ENCODE peak calls at places on chromosomes 13 and 19, in five cellular contexts. A is adrenal gland, G is IMR-90, D is A549, E is pancreas. Y is an unnamed sample.

GRCh38 chr19:47414469-47414868 is 4.9 kb downstream of the MEIS3 start:
- DNase-seq in G (no peak), E (no peak), A (peak; percentile 37), D (peak; percentile 82), Y (no peak)

GRCh38 chr19:40605201-40605971 is 4.2 kb downstream of the LTBP4 start:
- DNase-seq in G (peak; percentile 31), A (peak; percentile 65), E (peak; percentile 82), D (peak; percentile 96), Y (peak; percentile 40)

GRCh38 chr13:44854264-44855060 is 134.8 kb downstream of the NUFIP1 start:
- DNase-seq in A (no peak), G (peak; percentile 11), D (no peak), E (peak; percentile 67), Y (no peak)

GRCh38 chr13:25738342-25738771 is 313.5 kb downstream of the SHISA2 start:
- DNase-seq in D (no peak), E (no peak), A (peak; percentile 23), G (no peak), Y (peak; percentile 19)

GRCh38 chr19:33444238-33444992 is 70.9 kb downstream of the CEBPG start:
- DNase-seq in G (no peak), E (no peak), D (no peak), A (peak; percentile 8), Y (no peak)

GRCh38 chr19:38183227-38183914 is 40.7 kb downstream of the DPF1 start:
- DNase-seq in G (no peak), E (no peak), A (peak; percentile 43), D (no peak), Y (peak; percentile 20)

GRCh38 chr19:42295831-42296525 is 6.0 kb upstream of the PRR19 start:
- DNase-seq in G (peak; percentile 41), D (peak; percentile 86), E (peak; percentile 75), A (peak; percentile 82), Y (peak; percentile 58)

GRCh38 chr13:35162420-35162819 is 220.3 kb downstream of the NBEA start:
- DNase-seq in E (no peak), G (no peak), D (no peak), A (no peak), Y (no peak)

GRCh38 chr19:43553656-43554055 is 20.7 kb downstream of the ZNF575 start:
- DNase-seq in D (no peak), E (no peak), A (no peak), G (no peak), Y (no peak)

GRCh38 chr13:35765387-35765786 is 288.9 kb upstream of the MAB21L1 start:
- DNase-seq in E (no peak), D (no peak), G (no peak), A (no peak), Y (no peak)

GRCh38 chr13:76667551-76667950 is 218.7 kb downstream of the KCTD12 start:
- DNase-seq in G (peak; percentile 77), D (peak; percentile 13), E (no peak), A (no peak), Y (peak; percentile 92)
- TF ChIP-seq CTCF in G (peak; percentile 82), D (no peak), E (no peak), A (no peak), Y (peak; percentile 61)

GRCh38 chr13:106690779-106691178 is 122.8 kb upstream of the ARGLU1 start:
- DNase-seq in D (no peak), A (peak; percentile 43), E (no peak), G (no peak), Y (no peak)

GRCh38 chr13:106689906-106690305 is 122.0 kb upstream of the ARGLU1 start:
- DNase-seq in D (no peak), E (no peak), A (no peak), G (no peak), Y (no peak)

GRCh38 chr13:106691251-106691650 is 123.3 kb upstream of the ARGLU1 start:
- DNase-seq in E (no peak), G (no peak), D (no peak), A (no peak), Y (no peak)

GRCh38 chr13:106688940-106689339 is 121.0 kb upstream of the ARGLU1 start:
- DNase-seq in A (no peak), D (no peak), G (no peak), E (no peak), Y (no peak)

GRCh38 chr13:106691861-106692260 is 123.9 kb upstream of the ARGLU1 start:
- DNase-seq in E (no peak), A (no peak), G (no peak), D (no peak), Y (no peak)
- H3K4me3 ChIP-seq in E (no peak overlapping the region), A (no peak overlapping the region), G (no peak overlapping the region), D (no peak overlapping the region), Y (no peak overlapping the region)

GRCh38 chr13:21556051-21556450 is 47.9 kb downstream of the MICU2 start:
- DNase-seq in E (no peak), G (no peak), D (no peak), A (no peak), Y (no peak)

DNA sequence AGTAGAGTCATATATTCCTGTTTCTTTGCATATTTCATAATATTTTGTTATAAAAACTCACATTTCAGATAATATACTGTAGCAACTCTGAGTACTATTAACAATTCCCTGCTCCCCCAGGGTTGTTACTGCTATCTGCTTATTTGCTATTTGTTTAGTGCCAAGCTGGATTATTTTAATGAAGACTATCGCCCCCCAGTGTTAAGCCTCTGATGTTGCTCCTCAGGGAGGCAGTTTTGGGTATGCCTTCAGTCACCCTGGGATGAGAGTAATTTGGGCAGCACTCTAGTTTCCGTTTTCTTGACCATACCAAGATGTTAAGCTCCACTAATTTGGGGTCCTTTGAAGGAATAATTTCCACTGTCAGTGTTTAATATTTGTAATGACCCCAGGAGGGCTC is 46.0 kb downstream of the MICU2 start:
- DNase-seq in E (no peak), A (no peak), G (no peak), D (peak; percentile 25), Y (no peak)
- TF ChIP-seq CTCF in E (no peak), A (no peak), G (peak; percentile 31), D (peak; percentile 25), Y (peak; percentile 35)

DNA sequence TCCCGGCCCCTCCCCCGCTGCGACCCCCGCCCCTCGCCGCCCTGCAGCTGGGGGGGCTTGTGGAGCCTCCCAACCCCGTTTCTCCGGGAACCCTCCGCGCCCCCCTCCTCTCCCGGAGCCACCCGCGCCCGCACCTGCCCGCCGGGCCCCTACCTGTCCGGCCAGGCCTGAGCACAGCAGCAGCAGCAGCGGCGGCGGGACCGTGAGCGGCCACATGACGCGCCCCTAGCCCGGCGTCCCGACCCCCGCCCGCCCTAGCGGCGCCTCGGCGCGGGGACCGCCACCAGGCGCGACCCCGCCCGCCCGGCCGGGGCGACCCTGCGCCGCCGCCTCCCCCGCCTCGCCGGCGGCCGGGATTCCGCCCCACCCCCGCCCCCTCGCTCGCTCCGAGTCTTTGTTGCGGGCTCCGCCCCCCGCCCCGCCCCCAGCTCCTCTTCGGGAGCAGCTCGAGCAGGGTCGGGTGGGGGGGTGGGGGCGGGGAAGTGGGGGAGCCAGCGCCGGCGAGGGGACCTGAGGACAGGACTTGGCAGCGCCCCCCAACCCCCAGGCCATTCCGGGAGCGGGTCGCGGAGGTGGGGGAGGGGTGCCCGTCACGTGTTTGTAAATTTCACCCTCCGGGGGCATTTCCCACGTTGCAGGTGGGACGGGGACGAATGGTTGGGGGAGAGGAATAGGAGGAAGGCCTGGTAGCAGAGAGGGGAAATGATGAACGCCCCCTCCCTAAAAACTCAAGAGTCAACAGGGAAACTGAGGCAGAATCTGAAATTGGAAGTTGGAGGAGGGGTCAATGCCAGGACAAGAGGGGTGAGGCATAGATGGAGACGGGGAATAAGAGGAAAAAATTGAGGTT is at the start of gene OLFM2:
- DNase-seq in G (no peak), E (peak; percentile 30), A (no peak), D (no peak), Y (no peak)
- H3K4me3 ChIP-seq in G (peak within 1 kb of the TSS; percentile 42), E (peak within 1 kb of the TSS; percentile 41), A (no peak within 1 kb of the TSS), D (peak within 1 kb of the TSS; percentile 56), Y (no peak within 1 kb of the TSS)

GRCh38 chr19:8145969-8146368 is 3.4 kb downstream of the FBN3 start:
- DNase-seq in G (no peak), E (peak; percentile 66), D (peak; percentile 37), A (no peak), Y (no peak)
- TF ChIP-seq CTCF in G (no peak), E (peak; percentile 9), D (no peak), A (no peak), Y (no peak)

GRCh38 chr19:6076291-6076665 is 34.0 kb downstream of the RFX2 start:
- DNase-seq in A (no peak), E (no peak), D (no peak), G (no peak), Y (no peak)

GRCh38 chr19:6074709-6075403 is 35.4 kb downstream of the RFX2 start:
- DNase-seq in A (no peak), D (no peak), G (no peak), E (no peak), Y (no peak)

GRCh38 chr19:6073858-6074708 is 36.2 kb downstream of the RFX2 start:
- DNase-seq in D (no peak), A (no peak), E (no peak), G (no peak), Y (no peak)

GRCh38 chr19:6078068-6078467 is 32.2 kb downstream of the RFX2 start:
- DNase-seq in D (no peak), E (no peak), G (no peak), A (no peak), Y (no peak)

DNA sequence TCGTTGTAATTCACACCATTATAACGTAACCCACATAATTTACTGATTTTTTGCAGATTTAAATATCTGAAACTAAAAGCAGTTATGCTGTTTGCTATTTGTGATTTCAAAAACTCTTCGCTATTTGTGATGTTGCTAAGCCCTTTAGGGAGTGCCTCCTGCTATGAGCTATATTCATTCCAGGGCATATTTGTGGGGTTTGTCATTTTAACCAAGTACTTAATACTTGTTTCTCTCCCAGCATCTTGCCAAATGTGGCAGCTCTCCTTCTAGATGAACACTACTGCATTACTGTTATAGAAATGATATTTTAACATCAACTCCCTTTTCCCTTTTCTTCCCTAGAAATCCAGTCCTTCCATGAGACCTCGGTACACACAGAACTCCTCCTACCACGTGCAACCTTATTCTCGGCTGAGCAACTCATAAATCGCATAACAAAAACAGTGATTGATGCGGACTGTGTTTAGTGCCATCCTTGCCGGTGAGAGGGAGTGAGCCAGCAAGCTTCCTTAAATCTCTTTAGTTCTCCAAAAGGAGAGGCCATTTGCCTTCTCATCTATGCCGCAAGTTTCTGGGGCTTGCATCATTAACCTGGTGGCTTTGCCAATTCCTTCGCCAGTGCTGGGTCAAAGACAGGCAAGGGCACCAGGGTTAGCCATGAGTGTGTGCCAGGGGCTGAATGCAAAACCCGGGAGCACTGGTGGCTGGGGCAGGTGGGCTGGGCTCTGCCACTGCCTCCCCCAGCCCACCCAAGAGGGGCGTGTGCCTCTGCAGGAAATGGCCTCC is 33.4 kb downstream of the RFX2 start:
- DNase-seq in A (peak; percentile 49), G (peak; percentile 91), D (peak; percentile 35), E (no peak), Y (peak; percentile 97)
- H3K4me3 ChIP-seq in A (no peak overlapping the region), G (no peak overlapping the region), D (no peak overlapping the region), E (no peak overlapping the region), Y (peak overlapping the region; percentile 18)

DNA sequence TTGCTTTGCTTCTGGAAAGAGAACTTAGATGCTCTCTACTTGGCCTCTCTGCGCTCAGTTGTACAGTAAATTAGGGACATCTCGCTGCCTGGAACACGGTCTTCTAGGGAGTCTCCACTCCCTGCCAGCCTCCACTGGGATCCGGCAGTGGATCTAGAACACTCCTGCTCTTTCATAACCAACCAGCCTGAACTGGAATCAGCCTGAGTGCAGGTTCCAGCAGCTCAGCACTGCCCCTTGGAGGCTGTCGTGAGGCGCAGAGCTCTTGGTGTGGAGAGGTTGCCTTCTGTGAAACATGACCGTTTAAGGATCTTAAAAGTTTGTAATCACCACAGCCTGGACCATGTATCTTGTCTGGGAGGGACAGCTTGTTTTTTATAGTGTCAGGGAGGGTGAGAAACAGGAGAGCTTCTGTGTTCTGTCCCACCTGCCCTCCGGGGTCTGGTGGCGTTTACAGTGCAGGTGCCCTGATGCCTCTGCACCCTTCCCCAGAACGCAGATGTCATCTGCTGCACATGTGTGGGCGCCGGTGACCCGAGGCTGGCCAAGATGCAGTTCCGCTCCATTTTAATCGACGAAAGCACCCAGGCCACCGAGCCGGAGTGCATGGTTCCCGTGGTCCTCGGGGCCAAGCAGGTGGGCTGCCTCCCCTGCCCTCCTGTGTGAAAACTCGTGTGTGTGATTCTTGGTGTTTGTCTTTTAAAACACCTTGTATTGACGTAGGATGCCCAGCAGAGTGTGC is 24.8 kb downstream of the UPF1 start:
- DNase-seq in D (peak; percentile 53), G (no peak), E (no peak), A (no peak), Y (peak; percentile 51)
- TF ChIP-seq CTCF in D (no peak), G (peak; percentile 25), E (no peak), A (no peak), Y (peak; percentile 53)

Y was measured in fibroblast of the aortic adventitia.